ENCODE peak calls at places on chromosome 2, in four cellular contexts. X is IMR-90, J is H1, E is mesendoderm. U is an unnamed sample.

GRCh38 chr2:133633309-133633708 is 65.0 kb upstream of the NCKAP5 start:
- DNase-seq in X (no peak), J (no peak), E (no peak), U (no peak)

GRCh38 chr2:234422242-234422641 is 74.6 kb downstream of the ARL4C start:
- DNase-seq in X (peak), J (no peak), E (no peak), U (no peak)

GRCh38 chr2:232260075-232260474 is 118.5 kb upstream of the ALPP start:
- DNase-seq in X (peak), J (no peak), E (no peak), U (no peak)

GRCh38 chr2:214019229-214019972 is 391.5 kb upstream of the VWC2L start:
- DNase-seq in X (peak), J (no peak), E (no peak), U (no peak)

GRCh38 chr2:1784087-1784486 is 39.8 kb upstream of the PXDN start:
- DNase-seq in X (peak), J (no peak), E (no peak), U (no peak)

GRCh38 chr2:96933528-96933927 is 52.9 kb downstream of the FAM178B start:
- DNase-seq in X (no peak), J (no peak), E (no peak), U (no peak)

GRCh38 chr2:218230882-218231281 is 13.9 kb downstream of the ARPC2 start:
- DNase-seq in X (peak), J (no peak), E (peak), U (no peak)

GRCh38 chr2:23426284-23426905 is 41.4 kb downstream of the KLHL29 start:
- DNase-seq in X (peak), J (no peak), E (no peak), U (peak)

GRCh38 chr2:99430614-99431258 is 59.1 kb downstream of the REV1 start:
- DNase-seq in X (peak), J (no peak), E (no peak), U (no peak)

GRCh38 chr2:194090251-194090905 is 1566.6 kb upstream of the SLC39A10 start:
- DNase-seq in X (no peak), J (no peak), E (no peak), U (no peak)

GRCh38 chr2:207772081-207772843 is 2.6 kb upstream of the FZD5 start:
- DNase-seq in X (no peak), J (no peak), E (peak), U (peak)

GRCh38 chr2:10439185-10439879 is 8.8 kb downstream of the ODC1 start:
- DNase-seq in X (no peak), J (no peak), E (no peak), U (no peak)

GRCh38 chr2:159126653-159127052 is 158.2 kb downstream of the TANC1 start:
- DNase-seq in X (peak), J (no peak), E (no peak), U (no peak)

GRCh38 chr2:196601430-196602306 is 37.8 kb upstream of the CCDC150 start:
- DNase-seq in X (peak), J (no peak), E (peak), U (no peak)

GRCh38 chr2:69538249-69538648 is 101.0 kb upstream of the NFU1 start:
- DNase-seq in X (no peak), J (no peak), E (no peak), U (no peak)

GRCh38 chr2:209425082-209426071 is 1.5 kb downstream of the MAP2 start:
- DNase-seq in X (peak), J (no peak), E (peak), U (peak)

GRCh38 chr2:80548469-80548868 is 243.9 kb upstream of the LRRTM1 start:
- DNase-seq in X (no peak), J (no peak), E (peak), U (no peak)

GRCh38 chr2:106293379-106293778 is 99.3 kb upstream of the UXS1 start:
- DNase-seq in X (no peak), J (no peak), E (no peak), U (no peak)

GRCh38 chr2:108593547-108594098 is 59.4 kb downstream of the LIMS1 start:
- DNase-seq in X (peak), J (no peak), E (peak), U (no peak)

GRCh38 chr2:31688282-31688681 is 107.5 kb upstream of the SRD5A2 start:
- DNase-seq in X (no peak), J (no peak), E (peak), U (no peak)

GRCh38 chr2:12957251-12957650 is 240.5 kb downstream of the TRIB2 start:
- DNase-seq in X (no peak), J (no peak), E (no peak), U (no peak)

GRCh38 chr2:10426726-10427567 is 21.2 kb downstream of the ODC1 start:
- DNase-seq in X (no peak), J (no peak), E (no peak), U (no peak)

GRCh38 chr2:76268928-76269327 is 558.2 kb upstream of the GCFC2 start:
- DNase-seq in X (peak), J (no peak), E (no peak), U (no peak)

GRCh38 chr2:173749315-173749714 is 215.9 kb downstream of the SP3 start:
- DNase-seq in X (peak), J (no peak), E (no peak), U (no peak)

GRCh38 chr2:67137699-67138098 is 259.4 kb upstream of the ETAA1 start:
- DNase-seq in X (no peak), J (no peak), E (no peak), U (no peak)

GRCh38 chr2:36695746-36696415 is 626 bp upstream of the VIT start:
- DNase-seq in X (peak), J (no peak), E (peak), U (no peak)

GRCh38 chr2:44843641-44844040 is 97.9 kb upstream of the SIX3 start:
- DNase-seq in X (no peak), J (no peak), E (no peak), U (no peak)

GRCh38 chr2:201157694-201158093 is 25.2 kb upstream of the CASP10 start:
- DNase-seq in X (no peak), J (no peak), E (no peak), U (no peak)

GRCh38 chr2:191051825-191052778 is 38.1 kb upstream of the STAT1 start:
- DNase-seq in X (peak), J (no peak), E (peak), U (no peak)

GRCh38 chr2:10554961-10555809 is 107.1 kb upstream of the ODC1 start:
- DNase-seq in X (no peak), J (no peak), E (no peak), U (no peak)

GRCh38 chr2:121502781-121503180 is 27.9 kb upstream of the RNU4ATAC start:
- DNase-seq in X (peak), J (no peak), E (no peak), U (no peak)

GRCh38 chr2:102294802-102295489 is 16.4 kb upstream of the IL1RL1 start:
- DNase-seq in X (peak), J (no peak), E (no peak), U (no peak)

GRCh38 chr2:130872276-130873125 is 35.8 kb downstream of the ARHGEF4 start:
- DNase-seq in X (no peak), J (no peak), E (no peak), U (no peak)

GRCh38 chr2:37230581-37230980 is 815 bp downstream of the CEBPZ start:
- DNase-seq in X (no peak), J (no peak), E (peak), U (no peak)

GRCh38 chr2:105785095-105785847 is 40.6 kb downstream of the NCK2 start:
- DNase-seq in X (no peak), J (no peak), E (no peak), U (no peak)

GRCh38 chr2:238761802-238762373 is 86.0 kb upstream of the TWIST2 start:
- DNase-seq in X (peak), J (no peak), E (peak), U (peak)

GRCh38 chr2:8662239-8662879 is 19.5 kb upstream of the ID2 start:
- DNase-seq in X (peak), J (no peak), E (no peak), U (no peak)
- H2BK5ac ChIP-seq in X (peak), J (no peak), E (no peak), U (no peak)

GRCh38 chr2:95327861-95328260 is 30.7 kb downstream of the KCNIP3 start:
- DNase-seq in X (no peak), J (no peak), E (no peak), U (no peak)

GRCh38 chr2:95325590-95326432 is 28.7 kb downstream of the KCNIP3 start:
- DNase-seq in X (no peak), J (no peak), E (no peak), U (no peak)

GRCh38 chr2:95323347-95324155 is 26.4 kb downstream of the KCNIP3 start:
- DNase-seq in X (no peak), J (peak), E (peak), U (peak)

GRCh38 chr2:95326433-95327140 is 29.4 kb downstream of the KCNIP3 start:
- DNase-seq in X (no peak), J (no peak), E (no peak), U (no peak)

DNA sequence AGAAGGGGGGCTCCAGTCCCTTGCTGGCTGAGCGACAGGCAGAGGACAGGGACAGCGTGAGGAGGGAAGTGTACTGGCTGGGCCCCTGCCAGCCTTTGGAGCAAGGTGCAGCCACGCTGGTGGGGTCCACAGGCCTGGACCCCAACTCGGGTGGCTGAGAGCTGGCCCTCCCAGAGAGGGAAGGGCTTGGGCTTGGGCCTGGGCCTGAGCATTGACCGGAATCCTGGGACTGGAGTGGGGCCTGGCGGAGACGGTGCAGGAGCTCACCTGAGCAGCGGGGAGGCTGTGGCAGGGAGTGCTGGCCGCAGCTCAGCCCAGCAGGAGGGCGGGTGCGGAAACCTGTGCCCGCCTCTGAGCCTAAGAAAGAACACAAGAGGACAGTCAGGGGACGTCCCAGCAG is 27.9 kb downstream of the KCNIP3 start:
- DNase-seq in X (no peak), J (no peak), E (no peak), U (no peak)
- H2BK5ac ChIP-seq in X (no peak), J (no peak), E (no peak), U (no peak)

GRCh38 chr2:43737097-43737854 is 36.6 kb upstream of the DYNC2LI1 start:
- DNase-seq in X (peak), J (no peak), E (peak), U (no peak)
- H2BK5ac ChIP-seq in X (peak), J (no peak), E (no peak), U (no peak)

DNA sequence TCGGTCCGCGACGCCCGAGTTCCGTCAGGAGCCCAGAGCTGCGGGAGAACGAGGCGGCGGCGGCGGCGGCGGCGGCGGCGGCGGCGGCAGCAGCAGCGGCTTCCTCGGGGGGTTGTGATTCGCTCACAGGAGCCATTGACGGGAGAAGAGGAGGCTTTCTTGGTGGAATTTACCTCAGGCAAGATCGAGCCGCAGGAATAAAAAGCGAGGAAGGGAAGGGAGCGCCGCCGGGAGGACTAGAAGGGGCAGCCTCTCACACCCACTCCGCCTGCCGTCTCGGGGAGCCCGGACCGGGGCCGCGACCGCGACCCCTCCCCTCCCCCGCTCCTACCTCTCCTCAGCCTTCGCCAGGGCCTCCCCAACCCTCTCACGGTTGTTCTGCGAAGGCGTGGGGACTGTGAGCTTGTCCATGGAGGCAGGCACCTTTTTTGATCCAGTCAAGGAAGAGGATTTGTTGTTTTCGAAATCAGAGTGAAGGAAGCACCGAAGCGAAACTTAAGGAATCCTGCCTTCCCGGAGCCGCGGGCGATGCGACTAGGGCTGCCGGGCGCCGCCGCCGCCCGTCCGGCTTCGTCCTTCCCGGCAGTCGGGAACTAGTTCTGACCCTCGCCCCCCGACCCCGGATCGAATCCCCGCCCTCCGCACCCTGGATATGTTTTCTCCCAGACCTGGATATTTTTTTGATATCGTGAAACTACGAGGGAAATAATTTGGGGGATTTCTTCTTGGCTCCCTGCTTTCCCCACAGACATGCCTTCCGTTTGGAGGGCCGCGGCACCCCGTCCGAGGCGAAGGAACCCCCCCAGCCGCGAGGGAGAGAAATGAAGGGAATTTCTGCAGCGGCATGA is 557 bp downstream of the BMPR2 start:
- DNase-seq in X (peak), J (no peak), E (peak), U (no peak)
- H2BK5ac ChIP-seq in X (peak), J (peak), E (peak), U (no peak)

GRCh38 chr2:120218181-120218580 is 5.0 kb downstream of the TMEM185B start:
- DNase-seq in X (no peak), J (no peak), E (no peak), U (no peak)
- H2BK5ac ChIP-seq in X (no peak), J (no peak), E (no peak), U (no peak)

GRCh38 chr2:176129825-176130152 is 284 bp downstream of the HOXD8 start:
- DNase-seq in X (no peak), J (no peak), E (no peak), U (peak)

GRCh38 chr2:176129013-176129796 is at the start of gene HOXD8:
- DNase-seq in X (peak), J (no peak), E (peak), U (peak)

GRCh38 chr2:176130917-176131616 is 1.6 kb downstream of the HOXD8 start:
- DNase-seq in X (no peak), J (no peak), E (no peak), U (no peak)

GRCh38 chr2:176131617-176132396 is 2.3 kb downstream of the HOXD8 start:
- DNase-seq in X (no peak), J (no peak), E (no peak), U (no peak)

GRCh38 chr2:176130153-176130916 is 830 bp downstream of the HOXD8 start:
- DNase-seq in X (no peak), J (no peak), E (no peak), U (peak)
- H2BK5ac ChIP-seq in X (no peak), J (no peak), E (no peak), U (no peak)

GRCh38 chr2:236086403-236086970 is 81.7 kb downstream of the GBX2 start:
- DNase-seq in X (no peak), J (no peak), E (no peak), U (no peak)

GRCh38 chr2:236085647-236086046 is 82.5 kb downstream of the GBX2 start:
- DNase-seq in X (no peak), J (no peak), E (peak), U (peak)

GRCh38 chr2:236085211-236085610 is 83.0 kb downstream of the GBX2 start:
- DNase-seq in X (no peak), J (no peak), E (no peak), U (no peak)

GRCh38 chr2:236088368-236089057 is 79.7 kb downstream of the GBX2 start:
- DNase-seq in X (peak), J (no peak), E (no peak), U (no peak)

GRCh38 chr2:236086971-236087465 is 81.2 kb downstream of the GBX2 start:
- DNase-seq in X (no peak), J (peak), E (peak), U (peak)
- H2BK5ac ChIP-seq in X (no peak), J (peak), E (no peak), U (no peak)

DNA sequence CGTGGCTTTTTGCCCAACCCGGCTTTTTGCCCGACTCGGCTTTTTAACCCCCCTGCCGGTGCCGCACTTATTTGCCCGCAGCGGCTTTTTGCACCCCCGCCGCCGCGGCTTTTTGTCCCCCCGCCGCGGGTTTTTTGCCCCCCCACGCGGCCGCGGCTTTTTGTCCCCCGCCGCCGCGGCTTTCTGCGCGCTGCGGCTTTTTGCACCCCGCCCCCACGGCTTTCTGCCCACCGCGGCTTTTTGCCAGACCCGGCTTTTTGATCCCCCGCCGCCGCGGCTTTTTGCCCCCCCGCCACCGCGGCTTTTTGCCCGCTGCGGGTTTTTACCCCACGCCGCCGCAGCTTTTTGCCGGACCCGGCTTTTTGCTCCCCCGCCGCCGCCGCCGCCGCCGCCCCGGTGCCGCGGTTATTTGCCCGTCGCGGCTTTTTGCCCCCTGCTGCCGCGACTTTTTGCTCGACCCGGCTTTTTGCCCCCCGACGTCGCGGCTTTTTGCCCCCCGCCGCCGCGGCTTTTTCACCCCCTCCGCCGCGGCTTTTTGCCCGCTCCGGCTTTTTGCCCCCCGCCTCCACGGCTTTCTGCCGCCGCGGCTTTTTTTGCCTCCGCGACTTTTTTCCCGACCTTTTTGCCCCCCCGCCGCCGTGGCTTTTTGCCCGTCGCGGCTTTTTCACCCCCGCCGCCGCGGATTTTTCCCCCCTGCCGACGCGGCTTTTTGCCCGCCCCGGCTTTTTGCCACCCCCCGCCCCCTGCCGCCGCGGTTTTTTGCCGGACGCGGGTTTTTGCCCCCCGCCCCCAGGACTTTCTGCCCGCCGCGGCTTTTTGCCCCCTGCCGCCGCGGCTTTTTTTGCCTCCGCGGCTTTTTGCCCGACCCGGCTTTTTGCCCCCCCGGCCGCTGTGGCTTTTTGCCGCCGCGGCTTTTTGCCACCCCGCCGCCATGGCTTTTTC is 2786.5 kb downstream of the RPIA start:
- DNase-seq in X (no peak), J (no peak), E (peak), U (peak)
- H2BK5ac ChIP-seq in X (no peak), J (no peak), E (no peak), U (no peak)